ENCODE peak calls at places on chromosomes 5 and 9, in nine cellular contexts. N is fibroblast of mammary gland; S is activated effector memory CD4-positive, alpha-beta T cell treated with Interleukin-2 at 50 U/mL for 16 hours; K is Calu3; M is NCI-H187 treated with DMSO at 0.1 percent for 48 hours; J is AG08396; X is iris pigment epithelial cell; W is EL; C is aorta. O is an unnamed sample.

GRCh38 chr9:131875828-131876485 is 136.1 kb upstream of the RAPGEF1 start:
- DNase-seq in N (peak), S (no peak), K (no peak), M (no peak), J (peak), X (peak), W (peak), C (no peak), O (peak)

GRCh38 chr5:11044581-11044980 is 283.5 kb upstream of the DAP start:
- DNase-seq in N (no peak), S (no peak), K (no peak), M (no peak), J (no peak), X (no peak), W (no peak), C (no peak), O (no peak)

GRCh38 chr5:56270568-56271392 is 37.6 kb upstream of the ANKRD55 start:
- DNase-seq in N (peak), S (peak), K (peak), M (peak), J (peak), X (peak), W (peak), C (peak), O (peak)

GRCh38 chr5:176161431-176161830 is 76.8 kb upstream of the SIMC1 start:
- DNase-seq in N (no peak), S (no peak), K (no peak), M (no peak), J (no peak), X (no peak), W (no peak), C (no peak), O (no peak)

GRCh38 chr5:79464695-79465332 is 49.1 kb downstream of the HOMER1 start:
- DNase-seq in N (peak), S (no peak), K (no peak), M (no peak), J (peak), X (peak), W (peak), C (no peak), O (peak)

GRCh38 chr5:30040483-30041116 is 1152.9 kb upstream of the CDH6 start:
- DNase-seq in N (peak), S (no peak), K (peak), M (no peak), J (peak), X (peak), W (peak), C (no peak), O (peak)

GRCh38 chr5:64840958-64841357 is 72.2 kb downstream of the CWC27 start:
- DNase-seq in N (no peak), S (no peak), K (no peak), M (no peak), J (no peak), X (no peak), W (no peak), C (no peak), O (no peak)

GRCh38 chr5:13662646-13663045 is 281.8 kb downstream of the DNAH5 start:
- DNase-seq in N (peak), S (no peak), K (no peak), M (no peak), J (no peak), X (peak), W (peak), C (no peak), O (no peak)

O was measured in MCF 10A.